ENCODE peak calls at places on chromosome 15, in nine cellular contexts. One of them, this sample, is unnamed.

GRCh38 chr15:37452498-37452897 is 352.1 kb upstream of the MEIS2 start:
- DNase-seq in germinal center: no peak
- DNase-seq in small intestine: no peak
- DNase-seq in activated CD4-positive, alpha-beta T cell treated with anti-CD3 and anti-CD28 coated beads for 24 hours: no peak
- DNase-seq in NCI-H524: no peak
- DNase-seq in C1 segment of cervical spinal cord: no peak
- DNase-seq in Kasumi-1: no peak
- DNase-seq in A172: no peak
- DNase-seq in choroid plexus epithelial cell: no peak
- DNase-seq in this sample: no peak

GRCh38 chr15:69980311-69981059 is 117.2 kb downstream of the TLE3 start:
- DNase-seq in germinal center: peak
- DNase-seq in small intestine: no peak
- DNase-seq in activated CD4-positive, alpha-beta T cell treated with anti-CD3 and anti-CD28 coated beads for 24 hours: no peak
- DNase-seq in NCI-H524: no peak
- DNase-seq in C1 segment of cervical spinal cord: no peak
- DNase-seq in Kasumi-1: no peak
- DNase-seq in A172: no peak
- DNase-seq in choroid plexus epithelial cell: no peak
- DNase-seq in this sample: no peak

GRCh38 chr15:66429117-66429516 is 42.4 kb downstream of the MAP2K1 start:
- DNase-seq in germinal center: no peak
- DNase-seq in small intestine: no peak
- DNase-seq in activated CD4-positive, alpha-beta T cell treated with anti-CD3 and anti-CD28 coated beads for 24 hours: no peak
- DNase-seq in NCI-H524: no peak
- DNase-seq in C1 segment of cervical spinal cord: no peak
- DNase-seq in Kasumi-1: no peak
- DNase-seq in A172: no peak
- DNase-seq in choroid plexus epithelial cell: no peak
- DNase-seq in this sample: no peak

GRCh38 chr15:83813697-83814096 is 159.8 kb downstream of the ADAMTSL3 start:
- DNase-seq in germinal center: no peak
- DNase-seq in small intestine: no peak
- DNase-seq in activated CD4-positive, alpha-beta T cell treated with anti-CD3 and anti-CD28 coated beads for 24 hours: no peak
- DNase-seq in NCI-H524: no peak
- DNase-seq in C1 segment of cervical spinal cord: no peak
- DNase-seq in Kasumi-1: no peak
- DNase-seq in A172: no peak
- DNase-seq in choroid plexus epithelial cell: no peak
- DNase-seq in this sample: no peak

GRCh38 chr15:64712353-64712752 is 63.0 kb downstream of the RBPMS2 start:
- DNase-seq in germinal center: no peak
- DNase-seq in small intestine: no peak
- DNase-seq in activated CD4-positive, alpha-beta T cell treated with anti-CD3 and anti-CD28 coated beads for 24 hours: no peak
- DNase-seq in NCI-H524: no peak
- DNase-seq in C1 segment of cervical spinal cord: no peak
- DNase-seq in Kasumi-1: no peak
- DNase-seq in A172: no peak
- DNase-seq in choroid plexus epithelial cell: no peak
- DNase-seq in this sample: no peak

GRCh38 chr15:58931985-58932384 is 1.5 kb downstream of the SLTM start:
- DNase-seq in germinal center: peak
- DNase-seq in small intestine: peak
- DNase-seq in activated CD4-positive, alpha-beta T cell treated with anti-CD3 and anti-CD28 coated beads for 24 hours: no peak
- DNase-seq in NCI-H524: no peak
- DNase-seq in C1 segment of cervical spinal cord: no peak
- DNase-seq in Kasumi-1: peak
- DNase-seq in A172: peak
- DNase-seq in choroid plexus epithelial cell: peak
- DNase-seq in this sample: peak

GRCh38 chr15:85035980-85036379 is 54.3 kb downstream of the PDE8A start:
- DNase-seq in germinal center: no peak
- DNase-seq in small intestine: no peak
- DNase-seq in activated CD4-positive, alpha-beta T cell treated with anti-CD3 and anti-CD28 coated beads for 24 hours: no peak
- DNase-seq in NCI-H524: no peak
- DNase-seq in C1 segment of cervical spinal cord: no peak
- DNase-seq in Kasumi-1: no peak
- DNase-seq in A172: no peak
- DNase-seq in choroid plexus epithelial cell: no peak
- DNase-seq in this sample: peak

GRCh38 chr15:60740787-60741354 is 261.9 kb upstream of the ICE2 start:
- DNase-seq in germinal center: no peak
- DNase-seq in small intestine: no peak
- DNase-seq in activated CD4-positive, alpha-beta T cell treated with anti-CD3 and anti-CD28 coated beads for 24 hours: no peak
- DNase-seq in NCI-H524: no peak
- DNase-seq in C1 segment of cervical spinal cord: no peak
- DNase-seq in Kasumi-1: no peak
- DNase-seq in A172: no peak
- DNase-seq in choroid plexus epithelial cell: peak
- DNase-seq in this sample: no peak

GRCh38 chr15:40093224-40093842 is 15.3 kb downstream of the BMF start:
- DNase-seq in germinal center: peak
- DNase-seq in small intestine: no peak
- DNase-seq in activated CD4-positive, alpha-beta T cell treated with anti-CD3 and anti-CD28 coated beads for 24 hours: no peak
- DNase-seq in NCI-H524: no peak
- DNase-seq in C1 segment of cervical spinal cord: no peak
- DNase-seq in Kasumi-1: no peak
- DNase-seq in A172: peak
- DNase-seq in choroid plexus epithelial cell: no peak
- DNase-seq in this sample: no peak

GRCh38 chr15:52178765-52179164 is 12.4 kb downstream of the GNB5 start:
- DNase-seq in germinal center: peak
- DNase-seq in small intestine: no peak
- DNase-seq in activated CD4-positive, alpha-beta T cell treated with anti-CD3 and anti-CD28 coated beads for 24 hours: no peak
- DNase-seq in NCI-H524: no peak
- DNase-seq in C1 segment of cervical spinal cord: no peak
- DNase-seq in Kasumi-1: no peak
- DNase-seq in A172: peak
- DNase-seq in choroid plexus epithelial cell: no peak
- DNase-seq in this sample: no peak

GRCh38 chr15:49155834-49156627 is 632 bp upstream of the COPS2 start:
- DNase-seq in germinal center: no peak
- DNase-seq in small intestine: no peak
- DNase-seq in activated CD4-positive, alpha-beta T cell treated with anti-CD3 and anti-CD28 coated beads for 24 hours: no peak
- DNase-seq in NCI-H524: no peak
- DNase-seq in C1 segment of cervical spinal cord: no peak
- DNase-seq in Kasumi-1: peak
- DNase-seq in A172: no peak
- DNase-seq in choroid plexus epithelial cell: peak
- DNase-seq in this sample: peak

GRCh38 chr15:62528505-62528904 is 363.4 kb upstream of the C2CD4B start:
- DNase-seq in germinal center: no peak
- DNase-seq in small intestine: no peak
- DNase-seq in activated CD4-positive, alpha-beta T cell treated with anti-CD3 and anti-CD28 coated beads for 24 hours: no peak
- DNase-seq in NCI-H524: no peak
- DNase-seq in C1 segment of cervical spinal cord: no peak
- DNase-seq in Kasumi-1: no peak
- DNase-seq in A172: no peak
- DNase-seq in choroid plexus epithelial cell: no peak
- DNase-seq in this sample: peak

GRCh38 chr15:99324082-99324620 is 72.9 kb downstream of the LRRC28 start:
- DNase-seq in germinal center: no peak
- DNase-seq in small intestine: no peak
- DNase-seq in activated CD4-positive, alpha-beta T cell treated with anti-CD3 and anti-CD28 coated beads for 24 hours: no peak
- DNase-seq in NCI-H524: no peak
- DNase-seq in C1 segment of cervical spinal cord: no peak
- DNase-seq in Kasumi-1: peak
- DNase-seq in A172: peak
- DNase-seq in choroid plexus epithelial cell: peak
- DNase-seq in this sample: no peak

GRCh38 chr15:51759557-51760070 is 8.2 kb downstream of the TMOD2 start:
- DNase-seq in germinal center: no peak
- DNase-seq in small intestine: no peak
- DNase-seq in activated CD4-positive, alpha-beta T cell treated with anti-CD3 and anti-CD28 coated beads for 24 hours: no peak
- DNase-seq in NCI-H524: peak
- DNase-seq in C1 segment of cervical spinal cord: no peak
- DNase-seq in Kasumi-1: peak
- DNase-seq in A172: no peak
- DNase-seq in choroid plexus epithelial cell: peak
- DNase-seq in this sample: no peak

GRCh38 chr15:77851696-77852095 is 219.0 kb upstream of the LINGO1 start:
- DNase-seq in germinal center: no peak
- DNase-seq in small intestine: peak
- DNase-seq in activated CD4-positive, alpha-beta T cell treated with anti-CD3 and anti-CD28 coated beads for 24 hours: no peak
- DNase-seq in NCI-H524: no peak
- DNase-seq in C1 segment of cervical spinal cord: no peak
- DNase-seq in Kasumi-1: no peak
- DNase-seq in A172: no peak
- DNase-seq in choroid plexus epithelial cell: no peak
- DNase-seq in this sample: peak

GRCh38 chr15:84727429-84727828 is 11.5 kb upstream of the SEC11A start:
- DNase-seq in germinal center: no peak
- DNase-seq in small intestine: no peak
- DNase-seq in activated CD4-positive, alpha-beta T cell treated with anti-CD3 and anti-CD28 coated beads for 24 hours: no peak
- DNase-seq in NCI-H524: no peak
- DNase-seq in C1 segment of cervical spinal cord: no peak
- DNase-seq in Kasumi-1: no peak
- DNase-seq in A172: no peak
- DNase-seq in choroid plexus epithelial cell: peak
- DNase-seq in this sample: no peak

GRCh38 chr15:31352283-31352880 is 25.7 kb downstream of the KLF13 start:
- DNase-seq in germinal center: no peak
- DNase-seq in small intestine: peak
- DNase-seq in activated CD4-positive, alpha-beta T cell treated with anti-CD3 and anti-CD28 coated beads for 24 hours: no peak
- DNase-seq in NCI-H524: peak
- DNase-seq in C1 segment of cervical spinal cord: no peak
- DNase-seq in Kasumi-1: no peak
- DNase-seq in A172: no peak
- DNase-seq in choroid plexus epithelial cell: no peak
- DNase-seq in this sample: no peak

GRCh38 chr15:65954289-65954741 is 85.0 kb downstream of the RAB11A start:
- DNase-seq in germinal center: no peak
- DNase-seq in small intestine: no peak
- DNase-seq in activated CD4-positive, alpha-beta T cell treated with anti-CD3 and anti-CD28 coated beads for 24 hours: no peak
- DNase-seq in NCI-H524: no peak
- DNase-seq in C1 segment of cervical spinal cord: no peak
- DNase-seq in Kasumi-1: no peak
- DNase-seq in A172: peak
- DNase-seq in choroid plexus epithelial cell: no peak
- DNase-seq in this sample: no peak